ENCODE peak calls at places on chromosomes 11 and 22, in ten cellular contexts. One of them, this sample, is unnamed.

GRCh38 chr11:29093416-29093815 is 923.4 kb downstream of the KCNA4 start:
- DNase-seq in lower lobe of right lung: no peak
- DNase-seq in fibroblast of mammary gland: no peak
- DNase-seq in neural crest cell: no peak
- DNase-seq in fibroblast of lung: peak
- DNase-seq in tibial artery: no peak
- DNase-seq in Panc1: peak
- DNase-seq in MM.1S: no peak
- DNase-seq in hepatocyte: no peak
- DNase-seq in transverse colon: no peak
- DNase-seq in this sample: no peak

GRCh38 chr11:70107191-70107590 is 29.1 kb downstream of the ANO1 start:
- DNase-seq in lower lobe of right lung: no peak
- DNase-seq in fibroblast of mammary gland: no peak
- DNase-seq in neural crest cell: no peak
- DNase-seq in fibroblast of lung: no peak
- DNase-seq in tibial artery: no peak
- DNase-seq in Panc1: no peak
- DNase-seq in MM.1S: no peak
- DNase-seq in hepatocyte: no peak
- DNase-seq in transverse colon: no peak
- DNase-seq in this sample: no peak

GRCh38 chr11:62575156-62575555 is 1.5 kb upstream of the EEF1G start:
- DNase-seq in lower lobe of right lung: no peak
- DNase-seq in fibroblast of mammary gland: no peak
- DNase-seq in neural crest cell: no peak
- DNase-seq in fibroblast of lung: no peak
- DNase-seq in tibial artery: no peak
- DNase-seq in Panc1: no peak
- DNase-seq in MM.1S: no peak
- DNase-seq in hepatocyte: no peak
- DNase-seq in transverse colon: peak
- DNase-seq in this sample: no peak

GRCh38 chr22:31829505-31829904 is 75.7 kb downstream of the DEPDC5 start:
- DNase-seq in lower lobe of right lung: no peak
- DNase-seq in fibroblast of mammary gland: peak
- DNase-seq in neural crest cell: no peak
- DNase-seq in fibroblast of lung: peak
- DNase-seq in tibial artery: no peak
- DNase-seq in Panc1: peak
- DNase-seq in MM.1S: no peak
- DNase-seq in hepatocyte: peak
- DNase-seq in transverse colon: no peak
- DNase-seq in this sample: peak

GRCh38 chr11:47714554-47715081 is 551 bp downstream of the AGBL2 start:
- DNase-seq in lower lobe of right lung: no peak
- DNase-seq in fibroblast of mammary gland: peak
- DNase-seq in neural crest cell: no peak
- DNase-seq in fibroblast of lung: peak
- DNase-seq in tibial artery: peak
- DNase-seq in Panc1: no peak
- DNase-seq in MM.1S: no peak
- DNase-seq in hepatocyte: peak
- DNase-seq in transverse colon: peak
- DNase-seq in this sample: no peak

GRCh38 chr11:117511981-117512448 is 184.4 kb downstream of the CEP164 start:
- DNase-seq in lower lobe of right lung: no peak
- DNase-seq in fibroblast of mammary gland: no peak
- DNase-seq in neural crest cell: no peak
- DNase-seq in fibroblast of lung: no peak
- DNase-seq in tibial artery: no peak
- DNase-seq in Panc1: no peak
- DNase-seq in MM.1S: no peak
- DNase-seq in hepatocyte: peak
- DNase-seq in transverse colon: peak
- DNase-seq in this sample: no peak

GRCh38 chr22:46810856-46811786 is 48.7 kb downstream of the TBC1D22A start:
- DNase-seq in lower lobe of right lung: no peak
- DNase-seq in fibroblast of mammary gland: no peak
- DNase-seq in neural crest cell: no peak
- DNase-seq in fibroblast of lung: no peak
- DNase-seq in tibial artery: no peak
- DNase-seq in Panc1: no peak
- DNase-seq in MM.1S: no peak
- DNase-seq in hepatocyte: no peak
- DNase-seq in transverse colon: no peak
- DNase-seq in this sample: no peak

GRCh38 chr11:45660717-45661416 is 4.6 kb downstream of the CHST1 start:
- DNase-seq in lower lobe of right lung: no peak
- DNase-seq in fibroblast of mammary gland: no peak
- DNase-seq in neural crest cell: no peak
- DNase-seq in fibroblast of lung: no peak
- DNase-seq in tibial artery: no peak
- DNase-seq in Panc1: no peak
- DNase-seq in MM.1S: no peak
- DNase-seq in hepatocyte: no peak
- DNase-seq in transverse colon: no peak
- DNase-seq in this sample: no peak

GRCh38 chr22:32843300-32843699 is 41.8 kb downstream of the TIMP3 start:
- DNase-seq in lower lobe of right lung: no peak
- DNase-seq in fibroblast of mammary gland: no peak
- DNase-seq in neural crest cell: no peak
- DNase-seq in fibroblast of lung: no peak
- DNase-seq in tibial artery: no peak
- DNase-seq in Panc1: no peak
- DNase-seq in MM.1S: no peak
- DNase-seq in hepatocyte: no peak
- DNase-seq in transverse colon: no peak
- DNase-seq in this sample: no peak

GRCh38 chr11:134797411-134798089 is 385.5 kb upstream of the B3GAT1 start:
- DNase-seq in lower lobe of right lung: no peak
- DNase-seq in fibroblast of mammary gland: no peak
- DNase-seq in neural crest cell: no peak
- DNase-seq in fibroblast of lung: no peak
- DNase-seq in tibial artery: no peak
- DNase-seq in Panc1: no peak
- DNase-seq in MM.1S: no peak
- DNase-seq in hepatocyte: peak
- DNase-seq in transverse colon: no peak
- DNase-seq in this sample: no peak

GRCh38 chr22:38139901-38140300 is 29.4 kb upstream of the BAIAP2L2 start:
- DNase-seq in lower lobe of right lung: no peak
- DNase-seq in fibroblast of mammary gland: no peak
- DNase-seq in neural crest cell: no peak
- DNase-seq in fibroblast of lung: no peak
- DNase-seq in tibial artery: no peak
- DNase-seq in Panc1: no peak
- DNase-seq in MM.1S: no peak
- DNase-seq in hepatocyte: no peak
- DNase-seq in transverse colon: no peak
- DNase-seq in this sample: no peak

GRCh38 chr22:42313804-42314581 is 43.5 kb upstream of the TCF20 start:
- DNase-seq in lower lobe of right lung: no peak
- DNase-seq in fibroblast of mammary gland: peak
- DNase-seq in neural crest cell: peak
- DNase-seq in fibroblast of lung: peak
- DNase-seq in tibial artery: no peak
- DNase-seq in Panc1: peak
- DNase-seq in MM.1S: peak
- DNase-seq in hepatocyte: peak
- DNase-seq in transverse colon: peak
- DNase-seq in this sample: peak

GRCh38 chr11:125750629-125751028 is 4.5 kb downstream of the PATE1 start:
- DNase-seq in lower lobe of right lung: no peak
- DNase-seq in fibroblast of mammary gland: no peak
- DNase-seq in neural crest cell: no peak
- DNase-seq in fibroblast of lung: no peak
- DNase-seq in tibial artery: no peak
- DNase-seq in Panc1: no peak
- DNase-seq in MM.1S: no peak
- DNase-seq in hepatocyte: no peak
- DNase-seq in transverse colon: no peak
- DNase-seq in this sample: no peak
- TF ChIP-seq CTCF in lower lobe of right lung: no peak
- TF ChIP-seq CTCF in fibroblast of mammary gland: no peak
- TF ChIP-seq CTCF in neural crest cell: no peak
- TF ChIP-seq CTCF in fibroblast of lung: no peak
- TF ChIP-seq CTCF in tibial artery: no peak
- TF ChIP-seq CTCF in Panc1: peak
- TF ChIP-seq CTCF in MM.1S: no peak
- TF ChIP-seq CTCF in hepatocyte: no peak
- TF ChIP-seq CTCF in transverse colon: no peak
- TF ChIP-seq CTCF in this sample: no peak

GRCh38 chr11:114738954-114739353 is 60.6 kb downstream of the NXPE2 start:
- DNase-seq in lower lobe of right lung: no peak
- DNase-seq in fibroblast of mammary gland: peak
- DNase-seq in neural crest cell: peak
- DNase-seq in fibroblast of lung: peak
- DNase-seq in tibial artery: no peak
- DNase-seq in Panc1: peak
- DNase-seq in MM.1S: peak
- DNase-seq in hepatocyte: peak
- DNase-seq in transverse colon: peak
- DNase-seq in this sample: peak
- TF ChIP-seq CTCF in lower lobe of right lung: peak
- TF ChIP-seq CTCF in fibroblast of mammary gland: peak
- TF ChIP-seq CTCF in neural crest cell: peak
- TF ChIP-seq CTCF in fibroblast of lung: peak
- TF ChIP-seq CTCF in tibial artery: peak
- TF ChIP-seq CTCF in Panc1: peak
- TF ChIP-seq CTCF in MM.1S: peak
- TF ChIP-seq CTCF in hepatocyte: peak
- TF ChIP-seq CTCF in transverse colon: peak
- TF ChIP-seq CTCF in this sample: peak

DNA sequence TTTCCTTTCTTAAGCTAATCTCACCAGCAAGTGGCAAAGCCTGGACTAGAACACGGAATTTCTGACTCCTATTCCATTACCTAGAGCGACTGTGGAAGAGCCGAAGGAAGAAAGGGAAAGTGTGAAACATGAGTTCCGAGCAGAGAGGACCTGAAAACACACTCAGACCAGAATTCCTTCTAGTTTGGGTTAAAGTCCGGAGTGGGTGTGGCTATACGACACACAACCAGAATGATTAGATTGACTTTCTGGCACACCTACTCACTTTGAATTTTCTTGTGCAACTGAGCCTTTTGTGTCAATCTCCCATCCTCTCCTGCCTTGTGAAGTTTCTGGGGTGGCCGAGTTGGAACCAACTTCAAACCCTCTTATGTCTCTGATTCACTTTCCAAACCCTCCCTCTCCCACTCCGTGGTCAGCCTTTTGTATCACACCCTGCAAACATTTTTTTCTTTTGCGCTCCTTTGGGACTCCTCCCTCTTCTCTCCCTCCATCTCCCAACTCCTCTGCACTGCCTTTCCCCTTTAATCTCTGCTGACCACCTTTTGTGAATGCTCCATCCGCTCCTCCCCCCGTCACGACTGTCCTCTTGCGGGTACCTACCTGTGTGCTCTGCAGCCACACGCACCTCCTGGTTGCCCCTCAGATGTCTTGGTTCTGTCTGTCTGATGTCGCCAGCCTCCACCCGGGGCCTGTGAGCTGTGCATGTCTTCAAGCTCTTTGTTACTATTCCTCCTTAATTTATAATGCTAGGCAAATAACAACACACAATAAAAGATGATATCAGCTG is 86.3 kb upstream of the BLID start:
- DNase-seq in lower lobe of right lung: no peak
- DNase-seq in fibroblast of mammary gland: peak
- DNase-seq in neural crest cell: no peak
- DNase-seq in fibroblast of lung: peak
- DNase-seq in tibial artery: no peak
- DNase-seq in Panc1: no peak
- DNase-seq in MM.1S: no peak
- DNase-seq in hepatocyte: peak
- DNase-seq in transverse colon: no peak
- DNase-seq in this sample: no peak
- TF ChIP-seq CTCF in lower lobe of right lung: no peak
- TF ChIP-seq CTCF in fibroblast of mammary gland: no peak
- TF ChIP-seq CTCF in neural crest cell: no peak
- TF ChIP-seq CTCF in fibroblast of lung: no peak
- TF ChIP-seq CTCF in tibial artery: no peak
- TF ChIP-seq CTCF in Panc1: no peak
- TF ChIP-seq CTCF in MM.1S: no peak
- TF ChIP-seq CTCF in hepatocyte: no peak
- TF ChIP-seq CTCF in transverse colon: no peak
- TF ChIP-seq CTCF in this sample: no peak

GRCh38 chr11:123235687-123236261 is 40.7 kb upstream of the CLMP start:
- DNase-seq in lower lobe of right lung: no peak
- DNase-seq in fibroblast of mammary gland: peak
- DNase-seq in neural crest cell: no peak
- DNase-seq in fibroblast of lung: peak
- DNase-seq in tibial artery: no peak
- DNase-seq in Panc1: no peak
- DNase-seq in MM.1S: no peak
- DNase-seq in hepatocyte: no peak
- DNase-seq in transverse colon: no peak
- DNase-seq in this sample: no peak
- TF ChIP-seq CTCF in lower lobe of right lung: no peak
- TF ChIP-seq CTCF in fibroblast of mammary gland: peak
- TF ChIP-seq CTCF in neural crest cell: no peak
- TF ChIP-seq CTCF in fibroblast of lung: no peak
- TF ChIP-seq CTCF in tibial artery: no peak
- TF ChIP-seq CTCF in Panc1: no peak
- TF ChIP-seq CTCF in MM.1S: no peak
- TF ChIP-seq CTCF in hepatocyte: no peak
- TF ChIP-seq CTCF in transverse colon: no peak
- TF ChIP-seq CTCF in this sample: no peak

This sample was measured in GM13977.